ENCODE peak calls at places on chromosomes 6 and 20, in six cellular contexts. E is fibroblast of lung, H is HCT116, N is neuronal stem cell, P is MM.1S, L is DND-41. G is an unnamed sample.

GRCh38 chr20:13771853-13772453 is 12.8 kb downstream of the ESF1 start:
- DNase-seq in E (peak), H (no peak), N (no peak), P (peak), L (no peak), G (no peak)

GRCh38 chr6:38346291-38347079 is 293.2 kb downstream of the BTBD9 start:
- DNase-seq in E (peak), H (no peak), N (no peak), P (no peak), L (no peak), G (peak)

GRCh38 chr20:34794006-34794585 is 31.4 kb downstream of the NCOA6 start:
- DNase-seq in E (no peak), H (no peak), N (no peak), P (no peak), L (no peak), G (no peak)

GRCh38 chr6:170007468-170008240 is 256.2 kb downstream of the ERMARD start:
- DNase-seq in E (no peak), H (no peak), N (peak), P (no peak), L (no peak), G (peak)

GRCh38 chr6:154751020-154751800 is 18.0 kb downstream of the SCAF8 start:
- DNase-seq in E (no peak), H (no peak), N (no peak), P (no peak), L (no peak), G (no peak)

GRCh38 chr6:143936347-143936746 is 71.7 kb downstream of the PLAGL1 start:
- DNase-seq in E (no peak), H (no peak), N (no peak), P (no peak), L (no peak), G (no peak)

GRCh38 chr20:11204926-11205768 is 531.3 kb upstream of the JAG1 start:
- DNase-seq in E (peak), H (peak), N (peak), P (peak), L (peak), G (peak)

GRCh38 chr6:111572216-111572706 is 33.4 kb downstream of the TRAF3IP2 start:
- DNase-seq in E (no peak), H (no peak), N (no peak), P (no peak), L (no peak), G (no peak)

GRCh38 chr6:100726741-100727140 is 154.4 kb downstream of the ASCC3 start:
- DNase-seq in E (peak), H (no peak), N (no peak), P (no peak), L (no peak), G (no peak)

GRCh38 chr6:158313989-158314388 is 1.7 kb downstream of the TULP4 start:
- DNase-seq in E (no peak), H (no peak), N (no peak), P (peak), L (no peak), G (no peak)

GRCh38 chr20:3875378-3875974 is 13.7 kb upstream of the PANK2 start:
- DNase-seq in E (no peak), H (no peak), N (no peak), P (no peak), L (no peak), G (no peak)

GRCh38 chr6:2109796-2110195 is 135.6 kb downstream of the GMDS start:
- DNase-seq in E (no peak), H (no peak), N (no peak), P (no peak), L (no peak), G (no peak)

GRCh38 chr6:170053966-170054661 is 236.8 kb downstream of the DLL1 start:
- DNase-seq in E (no peak), H (no peak), N (no peak), P (no peak), L (no peak), G (peak)

GRCh38 chr6:47109281-47109680 is 67.1 kb upstream of the ADGRF1 start:
- DNase-seq in E (no peak), H (no peak), N (no peak), P (no peak), L (no peak), G (no peak)

GRCh38 chr6:30844118-30844535 is 40.2 kb upstream of the DDR1 start:
- DNase-seq in E (no peak), H (no peak), N (peak), P (no peak), L (no peak), G (peak)

GRCh38 chr6:30849903-30850651 is 34.2 kb upstream of the DDR1 start:
- DNase-seq in E (no peak), H (no peak), N (no peak), P (no peak), L (no peak), G (no peak)

GRCh38 chr6:30847971-30848441 is 36.3 kb upstream of the DDR1 start:
- DNase-seq in E (no peak), H (no peak), N (no peak), P (no peak), L (no peak), G (peak)

GRCh38 chr6:30845183-30845582 is 39.1 kb upstream of the DDR1 start:
- DNase-seq in E (no peak), H (no peak), N (no peak), P (no peak), L (peak), G (peak)

DNA sequence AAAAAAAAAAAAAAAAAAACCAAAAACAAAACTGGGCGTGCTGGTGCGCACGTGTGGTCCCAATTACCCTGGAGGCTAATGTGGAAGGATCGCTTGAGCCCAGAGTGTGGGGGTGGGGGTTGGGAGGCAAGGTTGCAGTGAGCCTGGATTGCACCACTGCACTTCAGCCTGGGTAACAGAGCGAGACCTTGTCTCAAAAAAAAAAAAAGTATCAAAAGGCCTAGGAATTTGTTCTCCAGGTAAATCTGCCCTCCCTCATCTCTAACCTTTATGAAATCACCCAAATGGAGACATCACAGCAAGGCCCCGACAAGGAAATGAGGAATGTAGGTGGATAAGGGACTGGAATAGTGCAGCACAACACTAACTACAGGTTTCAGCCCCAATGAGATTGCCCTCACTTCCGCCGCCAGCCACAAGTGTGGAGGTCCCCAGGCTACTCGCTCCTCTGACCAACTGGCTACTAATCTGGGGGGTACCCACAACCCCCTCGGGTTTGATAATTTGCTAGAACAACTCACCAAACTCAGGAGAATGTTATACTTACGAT is 36.8 kb upstream of the DDR1 start:
- DNase-seq in E (no peak), H (no peak), N (no peak), P (no peak), L (no peak), G (peak)
- H3K9ac ChIP-seq in E (no peak), H (no peak), N (no peak), P (no peak), L (no peak), G (no peak)

DNA sequence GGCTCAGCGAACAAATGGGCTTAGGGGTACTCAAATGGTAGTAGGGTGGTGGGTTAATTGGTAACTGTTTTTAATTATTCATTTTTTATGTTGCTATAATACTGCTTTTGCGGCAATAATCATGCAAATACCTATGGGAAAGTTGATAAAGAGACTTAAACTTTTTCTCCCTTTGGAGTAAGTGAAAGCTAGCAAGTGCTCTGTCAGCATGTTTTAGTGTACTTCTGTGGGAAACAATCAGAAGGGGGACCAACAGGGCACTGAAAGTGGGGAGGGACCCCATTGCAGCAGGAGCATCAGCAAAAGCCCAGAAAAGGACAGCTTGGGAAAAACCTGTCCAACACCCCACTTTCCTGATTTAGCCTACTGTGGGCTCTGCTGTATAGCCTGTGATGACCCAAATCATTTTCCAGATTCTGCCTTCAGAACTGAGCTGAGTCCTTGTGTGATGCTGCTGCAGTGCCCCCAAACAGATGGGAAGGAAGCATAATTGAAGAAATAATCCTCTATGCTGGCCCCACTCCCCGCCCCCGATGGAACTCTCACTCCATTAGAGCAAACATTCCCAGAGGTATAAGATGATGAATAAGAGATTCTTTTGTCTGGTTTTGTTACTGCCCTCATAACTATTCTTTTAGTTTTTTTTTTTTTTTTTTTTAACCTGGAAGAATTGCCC is 322.8 kb downstream of the CD83 start:
- DNase-seq in E (no peak), H (no peak), N (no peak), P (no peak), L (no peak), G (no peak)
- H3K9ac ChIP-seq in E (no peak), H (no peak), N (no peak), P (no peak), L (no peak), G (no peak)

DNA sequence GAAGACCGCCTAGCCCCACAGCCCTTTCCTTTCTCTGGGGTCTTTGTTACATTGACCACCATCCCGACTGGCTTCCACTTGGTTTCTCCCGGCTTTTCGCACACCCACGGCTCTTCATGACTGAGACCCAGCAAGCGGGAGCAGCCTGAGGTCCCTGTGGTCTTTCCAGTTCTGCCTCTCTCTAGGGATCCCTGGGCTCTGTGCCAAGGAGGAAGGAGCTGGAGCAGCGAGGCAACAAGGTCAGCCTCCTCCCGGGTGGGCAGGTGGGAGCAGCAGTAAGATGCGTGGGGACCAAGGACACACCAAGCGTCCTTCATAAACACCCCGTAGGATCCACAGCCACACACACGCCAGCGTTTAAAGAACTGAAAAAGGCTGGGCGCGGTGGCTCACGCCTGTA is 29.6 kb upstream of the MRGBP start:
- DNase-seq in E (no peak), H (no peak), N (no peak), P (no peak), L (no peak), G (no peak)
- H3K9ac ChIP-seq in E (no peak), H (no peak), N (no peak), P (no peak), L (no peak), G (no peak)

GRCh38 chr6:156652231-156652750 is 124.9 kb upstream of the ARID1B start:
- DNase-seq in E (no peak), H (no peak), N (no peak), P (no peak), L (no peak), G (no peak)

GRCh38 chr6:156650896-156651295 is 126.3 kb upstream of the ARID1B start:
- DNase-seq in E (no peak), H (no peak), N (no peak), P (no peak), L (no peak), G (no peak)

GRCh38 chr6:156655267-156655918 is 121.8 kb upstream of the ARID1B start:
- DNase-seq in E (no peak), H (no peak), N (no peak), P (no peak), L (no peak), G (peak)

GRCh38 chr6:156647440-156647839 is 129.7 kb upstream of the ARID1B start:
- DNase-seq in E (no peak), H (no peak), N (no peak), P (no peak), L (no peak), G (no peak)

DNA sequence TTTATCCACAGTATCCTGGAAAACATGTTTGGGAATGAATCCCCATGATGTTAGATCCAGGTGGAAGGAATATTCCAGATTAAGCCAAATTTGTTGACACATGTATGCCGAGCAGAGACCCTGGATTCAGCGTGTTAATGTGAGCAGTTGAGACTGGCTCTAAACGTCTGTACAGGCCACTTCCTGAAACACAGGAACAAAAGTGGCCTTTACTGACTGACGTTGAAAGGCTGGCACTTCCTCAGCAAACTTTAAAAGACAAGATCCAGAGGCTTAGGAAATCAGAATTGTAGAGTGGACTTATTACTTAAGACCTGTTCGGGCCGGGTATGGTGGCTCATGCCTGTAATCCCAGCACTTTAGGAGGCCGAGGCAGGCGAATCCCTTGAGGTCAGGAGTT is 125.7 kb upstream of the ARID1B start:
- DNase-seq in E (no peak), H (no peak), N (no peak), P (no peak), L (no peak), G (no peak)
- H3K9ac ChIP-seq in E (no peak), H (no peak), N (no peak), P (no peak), L (no peak), G (no peak)

GRCh38 chr6:41604006-41604405 is 34.3 kb upstream of the MDFI start:
- DNase-seq in E (no peak), H (no peak), N (no peak), P (no peak), L (no peak), G (no peak)
- H3K9ac ChIP-seq in E (no peak), H (no peak), N (no peak), P (no peak), L (no peak), G (no peak)

GRCh38 chr6:128492386-128492785 is 28.0 kb downstream of the PTPRK start:
- DNase-seq in E (peak), H (no peak), N (no peak), P (no peak), L (no peak), G (no peak)
- H3K9ac ChIP-seq in E (no peak), H (no peak), N (no peak), P (no peak), L (no peak), G (no peak)